ENCODE peak calls at places on chromosomes 2 and 18, in seven cellular contexts. One of them, this sample, is unnamed.
A peak's percentile ranks its signal among the peaks of the same experiment; 100 is the strongest.

GRCh38 chr2:234335676-234336228 is 161.1 kb downstream of the ARL4C start:
- DNase-seq in cardiac muscle cell: peak; percentile 72
- DNase-seq in CD8-positive, alpha-beta memory T cell: peak; percentile 39
- DNase-seq in PC-3: no peak
- DNase-seq in esophagus squamous epithelium: no peak
- DNase-seq in aorta: peak; percentile 94
- DNase-seq in colonic mucosa: peak; percentile 69
- DNase-seq in this sample: peak; percentile 84

GRCh38 chr2:180695570-180695969 is 284.8 kb upstream of the UBE2E3 start:
- DNase-seq in PC-3: no peak
- DNase-seq in colonic mucosa: no peak
- DNase-seq in cardiac muscle cell: no peak
- DNase-seq in esophagus squamous epithelium: no peak
- DNase-seq in CD8-positive, alpha-beta memory T cell: no peak
- DNase-seq in aorta: no peak
- DNase-seq in this sample: no peak

GRCh38 chr2:33535409-33535808 is 59.0 kb downstream of the RASGRP3 start:
- DNase-seq in colonic mucosa: no peak
- DNase-seq in cardiac muscle cell: peak; percentile 70
- DNase-seq in PC-3: no peak
- DNase-seq in CD8-positive, alpha-beta memory T cell: no peak
- DNase-seq in esophagus squamous epithelium: no peak
- DNase-seq in aorta: no peak
- DNase-seq in this sample: no peak

GRCh38 chr2:216559625-216560156 is 61.0 kb downstream of the RPL37A start:
- DNase-seq in PC-3: no peak
- DNase-seq in CD8-positive, alpha-beta memory T cell: no peak
- DNase-seq in esophagus squamous epithelium: no peak
- DNase-seq in colonic mucosa: no peak
- DNase-seq in cardiac muscle cell: no peak
- DNase-seq in aorta: no peak
- DNase-seq in this sample: peak; percentile 54

GRCh38 chr2:171072164-171072563 is 88.5 kb downstream of the TLK1 start:
- DNase-seq in aorta: no peak
- DNase-seq in cardiac muscle cell: no peak
- DNase-seq in PC-3: no peak
- DNase-seq in CD8-positive, alpha-beta memory T cell: no peak
- DNase-seq in colonic mucosa: peak; percentile 29
- DNase-seq in esophagus squamous epithelium: no peak
- DNase-seq in this sample: no peak

GRCh38 chr2:231308631-231309414 is 86.7 kb upstream of the B3GNT7 start:
- DNase-seq in cardiac muscle cell: no peak
- DNase-seq in esophagus squamous epithelium: no peak
- DNase-seq in CD8-positive, alpha-beta memory T cell: no peak
- DNase-seq in colonic mucosa: no peak
- DNase-seq in PC-3: peak; percentile 47
- DNase-seq in aorta: no peak
- DNase-seq in this sample: no peak

GRCh38 chr18:8794133-8794986 is 89.0 kb downstream of the MTCL1 start:
- DNase-seq in esophagus squamous epithelium: no peak
- DNase-seq in PC-3: peak; percentile 81
- DNase-seq in CD8-positive, alpha-beta memory T cell: no peak
- DNase-seq in aorta: no peak
- DNase-seq in colonic mucosa: peak; percentile 48
- DNase-seq in cardiac muscle cell: no peak
- DNase-seq in this sample: peak; percentile 87

GRCh38 chr2:105194022-105194681 is 47.4 kb upstream of the GPR45 start:
- DNase-seq in colonic mucosa: no peak
- DNase-seq in CD8-positive, alpha-beta memory T cell: no peak
- DNase-seq in aorta: no peak
- DNase-seq in esophagus squamous epithelium: no peak
- DNase-seq in cardiac muscle cell: no peak
- DNase-seq in PC-3: no peak
- DNase-seq in this sample: no peak

GRCh38 chr18:3648695-3649094 is 198.7 kb downstream of the TGIF1 start:
- DNase-seq in CD8-positive, alpha-beta memory T cell: no peak
- DNase-seq in aorta: no peak
- DNase-seq in esophagus squamous epithelium: no peak
- DNase-seq in PC-3: no peak
- DNase-seq in colonic mucosa: no peak
- DNase-seq in cardiac muscle cell: no peak
- DNase-seq in this sample: no peak

GRCh38 chr18:76953186-76953982 is 131.0 kb downstream of the ZNF236 start:
- DNase-seq in colonic mucosa: peak; percentile 69
- DNase-seq in aorta: peak; percentile 73
- DNase-seq in cardiac muscle cell: no peak
- DNase-seq in esophagus squamous epithelium: no peak
- DNase-seq in PC-3: no peak
- DNase-seq in CD8-positive, alpha-beta memory T cell: no peak
- DNase-seq in this sample: no peak

GRCh38 chr2:144086965-144087364 is 433.0 kb downstream of the ZEB2 start:
- DNase-seq in esophagus squamous epithelium: no peak
- DNase-seq in colonic mucosa: no peak
- DNase-seq in aorta: no peak
- DNase-seq in cardiac muscle cell: no peak
- DNase-seq in CD8-positive, alpha-beta memory T cell: no peak
- DNase-seq in PC-3: peak; percentile 68
- DNase-seq in this sample: peak; percentile 40

GRCh38 chr2:216556202-216556601 is 57.6 kb downstream of the RPL37A start:
- DNase-seq in cardiac muscle cell: no peak
- DNase-seq in aorta: no peak
- DNase-seq in colonic mucosa: no peak
- DNase-seq in CD8-positive, alpha-beta memory T cell: no peak
- DNase-seq in PC-3: no peak
- DNase-seq in esophagus squamous epithelium: no peak
- DNase-seq in this sample: no peak

GRCh38 chr2:105712166-105712915 is 32.4 kb upstream of the NCK2 start:
- DNase-seq in aorta: no peak
- DNase-seq in PC-3: peak; percentile 69
- DNase-seq in CD8-positive, alpha-beta memory T cell: no peak
- DNase-seq in esophagus squamous epithelium: no peak
- DNase-seq in colonic mucosa: no peak
- DNase-seq in cardiac muscle cell: no peak
- DNase-seq in this sample: no peak

GRCh38 chr2:232336956-232337700 is 41.4 kb upstream of the ALPP start:
- DNase-seq in cardiac muscle cell: no peak
- DNase-seq in CD8-positive, alpha-beta memory T cell: no peak
- DNase-seq in aorta: peak; percentile 12
- DNase-seq in esophagus squamous epithelium: no peak
- DNase-seq in colonic mucosa: no peak
- DNase-seq in PC-3: no peak
- DNase-seq in this sample: no peak

GRCh38 chr2:19676770-19677169 is 225.0 kb downstream of the TTC32 start:
- DNase-seq in CD8-positive, alpha-beta memory T cell: no peak
- DNase-seq in aorta: no peak
- DNase-seq in PC-3: no peak
- DNase-seq in colonic mucosa: no peak
- DNase-seq in cardiac muscle cell: no peak
- DNase-seq in esophagus squamous epithelium: no peak
- DNase-seq in this sample: no peak

GRCh38 chr2:118857677-118858484 is 10.4 kb upstream of the EN1 start:
- DNase-seq in CD8-positive, alpha-beta memory T cell: no peak
- DNase-seq in colonic mucosa: no peak
- DNase-seq in aorta: no peak
- DNase-seq in cardiac muscle cell: no peak
- DNase-seq in PC-3: no peak
- DNase-seq in esophagus squamous epithelium: no peak
- DNase-seq in this sample: no peak

GRCh38 chr2:218615868-218616315 is 8.2 kb downstream of the PLCD4 start:
- DNase-seq in cardiac muscle cell: no peak
- DNase-seq in esophagus squamous epithelium: no peak
- DNase-seq in PC-3: no peak
- DNase-seq in colonic mucosa: peak; percentile 35
- DNase-seq in CD8-positive, alpha-beta memory T cell: no peak
- DNase-seq in aorta: no peak
- DNase-seq in this sample: no peak

GRCh38 chr2:128752691-128753263 is 434.1 kb upstream of the HS6ST1 start:
- DNase-seq in cardiac muscle cell: no peak
- DNase-seq in aorta: no peak
- DNase-seq in PC-3: no peak
- DNase-seq in CD8-positive, alpha-beta memory T cell: no peak
- DNase-seq in colonic mucosa: no peak
- DNase-seq in esophagus squamous epithelium: no peak
- DNase-seq in this sample: no peak

GRCh38 chr2:42124051-42124813 is 44.9 kb upstream of the EML4 start:
- DNase-seq in cardiac muscle cell: no peak
- DNase-seq in esophagus squamous epithelium: no peak
- DNase-seq in PC-3: no peak
- DNase-seq in aorta: no peak
- DNase-seq in colonic mucosa: no peak
- DNase-seq in CD8-positive, alpha-beta memory T cell: peak; percentile 87
- DNase-seq in this sample: no peak

GRCh38 chr2:25349397-25349796 is 7.7 kb upstream of the DNMT3A start:
- DNase-seq in CD8-positive, alpha-beta memory T cell: no peak
- DNase-seq in colonic mucosa: no peak
- DNase-seq in cardiac muscle cell: no peak
- DNase-seq in PC-3: peak; percentile 42
- DNase-seq in aorta: peak; percentile 34
- DNase-seq in esophagus squamous epithelium: no peak
- DNase-seq in this sample: peak; percentile 42

GRCh38 chr2:50291535-50291934 is 740.4 kb downstream of the NRXN1 start:
- DNase-seq in colonic mucosa: no peak
- DNase-seq in aorta: no peak
- DNase-seq in esophagus squamous epithelium: no peak
- DNase-seq in CD8-positive, alpha-beta memory T cell: no peak
- DNase-seq in cardiac muscle cell: no peak
- DNase-seq in PC-3: no peak
- DNase-seq in this sample: no peak

GRCh38 chr2:187349328-187349944 is 98.6 kb downstream of the CALCRL start:
- DNase-seq in esophagus squamous epithelium: no peak
- DNase-seq in aorta: no peak
- DNase-seq in colonic mucosa: no peak
- DNase-seq in cardiac muscle cell: no peak
- DNase-seq in CD8-positive, alpha-beta memory T cell: no peak
- DNase-seq in PC-3: no peak
- DNase-seq in this sample: peak; percentile 75

GRCh38 chr2:46181789-46182530 is 115.2 kb upstream of the EPAS1 start:
- DNase-seq in PC-3: no peak
- DNase-seq in cardiac muscle cell: no peak
- DNase-seq in CD8-positive, alpha-beta memory T cell: no peak
- DNase-seq in colonic mucosa: no peak
- DNase-seq in esophagus squamous epithelium: no peak
- DNase-seq in aorta: no peak
- DNase-seq in this sample: no peak

GRCh38 chr2:176187306-176188217 is 906 bp upstream of the HOXD1 start:
- DNase-seq in colonic mucosa: peak; percentile 60
- DNase-seq in CD8-positive, alpha-beta memory T cell: no peak
- DNase-seq in PC-3: no peak
- DNase-seq in cardiac muscle cell: no peak
- DNase-seq in esophagus squamous epithelium: no peak
- DNase-seq in aorta: no peak
- DNase-seq in this sample: peak; percentile 31

GRCh38 chr2:226475650-226476049 is 324.0 kb downstream of the IRS1 start:
- DNase-seq in PC-3: peak; percentile 80
- DNase-seq in aorta: no peak
- DNase-seq in CD8-positive, alpha-beta memory T cell: no peak
- DNase-seq in esophagus squamous epithelium: no peak
- DNase-seq in cardiac muscle cell: no peak
- DNase-seq in colonic mucosa: no peak
- DNase-seq in this sample: peak; percentile 70

DNA sequence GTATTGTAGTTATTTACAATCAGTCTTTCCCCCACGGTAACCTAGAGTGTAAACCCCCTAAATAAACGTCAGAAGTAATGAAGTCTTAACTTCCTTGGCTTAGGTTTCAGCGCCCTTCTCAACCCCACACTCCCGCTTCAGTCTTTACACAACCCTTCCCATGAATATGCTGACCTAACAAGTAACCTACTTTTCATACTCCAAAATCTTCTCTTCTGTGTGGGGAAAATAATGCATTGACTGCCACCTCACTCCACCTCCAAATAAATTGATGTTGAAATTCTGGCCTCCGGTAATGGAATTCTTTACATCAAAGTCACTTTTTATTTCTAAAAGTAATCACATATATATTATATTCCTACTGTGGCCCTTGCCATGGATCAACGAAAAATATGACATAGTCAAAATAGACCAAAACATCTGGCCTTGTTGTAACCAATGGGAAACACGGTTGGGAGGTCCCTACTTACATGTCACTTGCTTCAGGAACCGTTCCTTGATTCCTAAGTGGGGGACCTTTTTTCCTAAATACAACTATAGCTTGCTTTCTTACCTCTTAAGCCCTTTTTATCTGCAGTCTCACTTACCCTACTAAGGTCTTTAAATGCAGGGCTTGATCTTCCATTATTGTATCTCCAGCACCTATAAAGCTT is 961 bp downstream of the GEN1 start:
- DNase-seq in cardiac muscle cell: no peak
- DNase-seq in CD8-positive, alpha-beta memory T cell: no peak
- DNase-seq in colonic mucosa: no peak
- DNase-seq in aorta: no peak
- DNase-seq in PC-3: peak; percentile 12
- DNase-seq in esophagus squamous epithelium: no peak
- DNase-seq in this sample: peak; percentile 19
- H3K4me3 ChIP-seq in cardiac muscle cell: peak overlapping the region; percentile 60
- H3K4me3 ChIP-seq in CD8-positive, alpha-beta memory T cell: peak overlapping the region; percentile 84
- H3K4me3 ChIP-seq in colonic mucosa: peak overlapping the region; percentile 92
- H3K4me3 ChIP-seq in aorta: no peak overlapping the region
- H3K4me3 ChIP-seq in PC-3: peak overlapping the region; percentile 97
- H3K4me3 ChIP-seq in esophagus squamous epithelium: peak overlapping the region; percentile 92
- H3K4me3 ChIP-seq in this sample: peak overlapping the region; percentile 97

GRCh38 chr2:10830203-10830602 is 17.6 kb upstream of the PDIA6 start:
- DNase-seq in CD8-positive, alpha-beta memory T cell: no peak
- DNase-seq in aorta: no peak
- DNase-seq in cardiac muscle cell: no peak
- DNase-seq in colonic mucosa: peak; percentile 49
- DNase-seq in esophagus squamous epithelium: no peak
- DNase-seq in PC-3: no peak
- DNase-seq in this sample: no peak
- H3K4me1 ChIP-seq in CD8-positive, alpha-beta memory T cell: peaks cover 6% of the 10 kb centered on the region
- H3K4me1 ChIP-seq in aorta: no peaks in the 10 kb centered on the region
- H3K4me1 ChIP-seq in cardiac muscle cell: peaks cover 11% of the 10 kb centered on the region
- H3K4me1 ChIP-seq in colonic mucosa: peaks cover 4% of the 10 kb centered on the region
- H3K4me1 ChIP-seq in esophagus squamous epithelium: peaks cover 10% of the 10 kb centered on the region
- H3K4me1 ChIP-seq in PC-3: peaks cover 13% of the 10 kb centered on the region
- H3K4me1 ChIP-seq in this sample: no peaks in the 10 kb centered on the region

DNA sequence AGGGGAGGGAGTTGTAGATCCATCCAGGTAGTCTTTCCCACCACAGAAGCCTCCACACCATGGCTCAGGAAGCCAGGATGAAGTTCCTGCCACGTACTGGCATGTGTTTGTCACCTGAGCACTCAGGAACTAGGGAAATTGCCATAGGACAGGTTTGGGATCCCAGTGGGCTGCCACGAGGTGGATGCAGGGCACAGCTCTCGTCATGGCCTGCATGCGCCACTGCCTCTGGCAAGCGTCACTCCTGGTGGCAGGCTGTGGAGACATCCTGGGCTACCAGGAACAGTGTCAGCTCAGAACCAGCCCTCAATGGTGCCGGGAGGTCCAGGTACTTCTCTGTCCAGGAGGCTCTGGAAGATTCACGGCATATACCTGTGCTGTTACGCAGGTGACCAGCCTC is 3.8 kb downstream of the ARHGEF4 start:
- DNase-seq in cardiac muscle cell: no peak
- DNase-seq in colonic mucosa: no peak
- DNase-seq in CD8-positive, alpha-beta memory T cell: no peak
- DNase-seq in PC-3: no peak
- DNase-seq in aorta: no peak
- DNase-seq in esophagus squamous epithelium: no peak
- DNase-seq in this sample: no peak
- H3K27me3 ChIP-seq in cardiac muscle cell: peaks cover 52% of the 10 kb centered on the region
- H3K27me3 ChIP-seq in colonic mucosa: peaks cover 27% of the 10 kb centered on the region
- H3K27me3 ChIP-seq in CD8-positive, alpha-beta memory T cell: peaks cover 6% of the 10 kb centered on the region
- H3K27me3 ChIP-seq in PC-3: no peaks in the 10 kb centered on the region
- H3K27me3 ChIP-seq in aorta: no peaks in the 10 kb centered on the region
- H3K27me3 ChIP-seq in esophagus squamous epithelium: no peaks in the 10 kb centered on the region
- H3K27me3 ChIP-seq in this sample: peaks cover 59% of the 10 kb centered on the region

GRCh38 chr2:239331560-239331959 is 69.3 kb downstream of the HDAC4 start:
- DNase-seq in aorta: peak; percentile 34
- DNase-seq in cardiac muscle cell: no peak
- DNase-seq in CD8-positive, alpha-beta memory T cell: no peak
- DNase-seq in colonic mucosa: no peak
- DNase-seq in PC-3: no peak
- DNase-seq in esophagus squamous epithelium: no peak
- DNase-seq in this sample: no peak
- H3K4me3 ChIP-seq in aorta: no peak overlapping the region
- H3K4me3 ChIP-seq in cardiac muscle cell: no peak overlapping the region
- H3K4me3 ChIP-seq in CD8-positive, alpha-beta memory T cell: no peak overlapping the region
- H3K4me3 ChIP-seq in colonic mucosa: no peak overlapping the region
- H3K4me3 ChIP-seq in PC-3: no peak overlapping the region
- H3K4me3 ChIP-seq in esophagus squamous epithelium: no peak overlapping the region
- H3K4me3 ChIP-seq in this sample: no peak overlapping the region

This sample was measured in adipocyte.